ENCODE peak calls at places on chromosomes 12 and 14, in four cellular contexts. R is GM12878, A is SK-N-SH, X is H1. S is an unnamed sample.

GRCh38 chr12:67797316-67797741 is 148.8 kb downstream of the DYRK2 start:
- DNase-seq in R (no peak), A (no peak), X (no peak), S (no peak)

GRCh38 chr14:22866874-22867273 is 4.7 kb upstream of the LRP10 start:
- DNase-seq in R (no peak), A (no peak), X (no peak), S (no peak)

GRCh38 chr12:6318440-6318879 is 8.0 kb downstream of the PLEKHG6 start:
- DNase-seq in R (no peak), A (no peak), X (no peak), S (no peak)

GRCh38 chr12:94193623-94194022 is 45.2 kb downstream of the PLXNC1 start:
- DNase-seq in R (no peak), A (no peak), X (no peak), S (no peak)

GRCh38 chr12:14156606-14157005 is 175.2 kb upstream of the GRIN2B start:
- DNase-seq in R (no peak), A (no peak), X (no peak), S (no peak)

GRCh38 chr12:68406134-68406576 is 74.0 kb upstream of the MDM1 start:
- DNase-seq in R (no peak), A (peak), X (no peak), S (no peak)

GRCh38 chr14:64438181-64438839 is 27.0 kb upstream of the AKAP5 start:
- DNase-seq in R (no peak), A (no peak), X (no peak), S (no peak)

GRCh38 chr12:24798335-24798734 is 150.6 kb downstream of the BCAT1 start:
- DNase-seq in R (peak), A (no peak), X (no peak), S (no peak)

GRCh38 chr12:91183565-91183964 is 948 bp upstream of the DCN start:
- DNase-seq in R (no peak), A (no peak), X (no peak), S (no peak)

GRCh38 chr12:32400114-32400672 is 835 bp downstream of the FGD4 start:
- DNase-seq in R (no peak), A (peak), X (peak), S (peak)

GRCh38 chr12:132138941-132139871 is 4.9 kb downstream of the DDX51 start:
- DNase-seq in R (no peak), A (no peak), X (no peak), S (no peak)

GRCh38 chr12:40105265-40105514 is 691 bp downstream of the SLC2A13 start:
- DNase-seq in R (no peak), A (peak), X (no peak), S (no peak)

GRCh38 chr12:121465921-121466799 is 66.2 kb downstream of the RNF34 start:
- DNase-seq in R (no peak), A (peak), X (no peak), S (no peak)

GRCh38 chr12:131391399-131391798 is 319.5 kb upstream of the SFSWAP start:
- DNase-seq in R (no peak), A (no peak), X (no peak), S (no peak)

GRCh38 chr12:14394317-14395058 is 29.0 kb downstream of the ATF7IP start:
- DNase-seq in R (peak), A (peak), X (no peak), S (peak)

GRCh38 chr14:59707778-59708635 is 131.4 kb upstream of the CCDC175 start:
- DNase-seq in R (no peak), A (peak), X (no peak), S (no peak)

GRCh38 chr12:93819048-93819491 is 141.9 kb downstream of the CRADD start:
- DNase-seq in R (no peak), A (no peak), X (no peak), S (no peak)

GRCh38 chr12:22729431-22729830 is 104.5 kb downstream of the ETNK1 start:
- DNase-seq in R (no peak), A (no peak), X (no peak), S (no peak)

GRCh38 chr12:93007539-93007938 is 78.4 kb upstream of the EEA1 start:
- DNase-seq in R (no peak), A (no peak), X (no peak), S (no peak)

GRCh38 chr12:84624601-84625000 is 288.0 kb downstream of the SLC6A15 start:
- DNase-seq in R (no peak), A (no peak), X (no peak), S (no peak)

GRCh38 chr12:40959041-40959440 is 229.1 kb upstream of the PDZRN4 start:
- DNase-seq in R (no peak), A (no peak), X (no peak), S (no peak)

GRCh38 chr14:24274101-24274543 is 2.7 kb upstream of the RABGGTA start:
- DNase-seq in R (peak), A (no peak), X (no peak), S (peak)

GRCh38 chr14:99378782-99379214 is 101.9 kb downstream of the SETD3 start:
- DNase-seq in R (no peak), A (no peak), X (no peak), S (peak)

GRCh38 chr14:69980457-69981414 is 101.5 kb downstream of the SMOC1 start:
- DNase-seq in R (no peak), A (no peak), X (no peak), S (no peak)

GRCh38 chr12:11630046-11630706 is 19.3 kb upstream of the ETV6 start:
- DNase-seq in R (no peak), A (peak), X (no peak), S (no peak)

GRCh38 chr12:65200007-65200665 is 30.8 kb downstream of the LEMD3 start:
- DNase-seq in R (no peak), A (no peak), X (no peak), S (no peak)

GRCh38 chr14:53044486-53044885 is 93.6 kb upstream of the FERMT2 start:
- DNase-seq in R (no peak), A (no peak), X (no peak), S (no peak)

GRCh38 chr12:50985322-50985721 is 33.0 kb downstream of the HIGD1C start:
- DNase-seq in R (no peak), A (no peak), X (no peak), S (no peak)

GRCh38 chr14:39396448-39396847 is 35.8 kb downstream of the FBXO33 start:
- DNase-seq in R (no peak), A (no peak), X (no peak), S (no peak)

GRCh38 chr14:31969371-31969770 is 107.7 kb upstream of the ARHGAP5 start:
- DNase-seq in R (no peak), A (no peak), X (no peak), S (no peak)

GRCh38 chr14:58077621-58078020 is 74.4 kb downstream of the ARMH4 start:
- DNase-seq in R (no peak), A (no peak), X (no peak), S (no peak)

GRCh38 chr14:69701269-69701668 is 65.7 kb upstream of the SRSF5 start:
- DNase-seq in R (no peak), A (no peak), X (no peak), S (no peak)

GRCh38 chr12:83807906-83808305 is 1104.7 kb downstream of the SLC6A15 start:
- DNase-seq in R (no peak), A (no peak), X (no peak), S (no peak)

GRCh38 chr12:104220931-104221330 is 5.4 kb downstream of the TXNRD1 start:
- DNase-seq in R (no peak), A (no peak), X (no peak), S (no peak)

GRCh38 chr12:104219908-104220404 is 4.4 kb downstream of the TXNRD1 start:
- DNase-seq in R (no peak), A (peak), X (no peak), S (peak)

GRCh38 chr12:104219361-104219892 is 3.8 kb downstream of the TXNRD1 start:
- DNase-seq in R (no peak), A (peak), X (no peak), S (no peak)

GRCh38 chr12:104216461-104217058 is 981 bp downstream of the TXNRD1 start:
- DNase-seq in R (no peak), A (no peak), X (no peak), S (no peak)

GRCh38 chr12:104218935-104219334 is 3.4 kb downstream of the TXNRD1 start:
- DNase-seq in R (no peak), A (no peak), X (no peak), S (no peak)
- TF ChIP-seq NRF1 in R (no peak), A (no peak), X (no peak), S (no peak)

GRCh38 chr14:97713023-97713422 is 915.8 kb downstream of the VRK1 start:
- DNase-seq in R (no peak), A (no peak), X (no peak), S (no peak)
- TF ChIP-seq NRF1 in R (no peak), A (no peak), X (no peak), S (no peak)

GRCh38 chr14:54808326-54809161 is 94.1 kb downstream of the GCH1 start:
- DNase-seq in R (no peak), A (peak), X (no peak), S (no peak)

GRCh38 chr14:54812661-54813060 is 90.0 kb downstream of the GCH1 start:
- DNase-seq in R (no peak), A (no peak), X (no peak), S (no peak)

GRCh38 chr14:54807881-54808280 is 94.7 kb downstream of the GCH1 start:
- DNase-seq in R (no peak), A (no peak), X (no peak), S (no peak)

GRCh38 chr14:54807428-54807827 is 95.2 kb downstream of the GCH1 start:
- DNase-seq in R (no peak), A (no peak), X (no peak), S (no peak)

GRCh38 chr14:54809767-54810166 is 92.9 kb downstream of the GCH1 start:
- DNase-seq in R (no peak), A (no peak), X (no peak), S (no peak)
- TF ChIP-seq NRF1 in R (no peak), A (no peak), X (no peak), S (no peak)

DNA sequence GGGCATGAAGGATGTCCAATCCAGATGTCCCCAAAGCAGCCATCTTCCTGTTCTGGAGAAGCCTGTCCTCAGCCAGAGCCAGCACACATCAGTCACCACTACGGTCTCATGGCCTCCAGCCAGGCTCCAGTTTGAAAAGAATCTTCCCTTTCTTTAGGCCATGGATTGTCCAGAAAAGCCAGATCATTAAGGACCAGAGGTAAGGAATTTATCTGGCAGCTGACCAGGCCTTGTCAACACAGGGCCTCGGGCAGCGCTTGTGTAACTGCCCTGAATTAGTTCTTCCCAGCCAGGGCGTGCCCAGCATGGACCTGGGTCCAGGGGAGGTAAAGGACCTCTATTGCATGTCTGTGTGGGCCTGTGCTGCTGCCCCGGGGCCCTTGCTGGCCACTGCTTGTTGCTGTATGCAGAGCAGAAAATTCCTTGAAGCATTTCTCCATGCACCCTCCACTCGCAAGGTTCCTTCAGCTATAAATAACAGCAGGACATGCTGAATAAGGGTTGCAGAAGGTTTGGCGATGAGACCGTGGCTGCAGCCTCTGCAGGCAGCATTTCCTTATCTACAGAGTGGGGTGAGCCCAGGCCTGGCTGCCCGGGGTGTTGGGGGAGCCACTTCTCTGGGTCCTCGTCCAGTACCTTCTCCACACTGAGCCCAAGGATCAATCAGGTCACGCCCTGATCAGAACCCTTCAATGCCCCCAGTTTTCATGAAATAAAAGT is 21.7 kb upstream of the VPS37B start:
- DNase-seq in R (no peak), A (no peak), X (no peak), S (no peak)
- TF ChIP-seq NRF1 in R (no peak), A (no peak), X (no peak), S (no peak)

DNA sequence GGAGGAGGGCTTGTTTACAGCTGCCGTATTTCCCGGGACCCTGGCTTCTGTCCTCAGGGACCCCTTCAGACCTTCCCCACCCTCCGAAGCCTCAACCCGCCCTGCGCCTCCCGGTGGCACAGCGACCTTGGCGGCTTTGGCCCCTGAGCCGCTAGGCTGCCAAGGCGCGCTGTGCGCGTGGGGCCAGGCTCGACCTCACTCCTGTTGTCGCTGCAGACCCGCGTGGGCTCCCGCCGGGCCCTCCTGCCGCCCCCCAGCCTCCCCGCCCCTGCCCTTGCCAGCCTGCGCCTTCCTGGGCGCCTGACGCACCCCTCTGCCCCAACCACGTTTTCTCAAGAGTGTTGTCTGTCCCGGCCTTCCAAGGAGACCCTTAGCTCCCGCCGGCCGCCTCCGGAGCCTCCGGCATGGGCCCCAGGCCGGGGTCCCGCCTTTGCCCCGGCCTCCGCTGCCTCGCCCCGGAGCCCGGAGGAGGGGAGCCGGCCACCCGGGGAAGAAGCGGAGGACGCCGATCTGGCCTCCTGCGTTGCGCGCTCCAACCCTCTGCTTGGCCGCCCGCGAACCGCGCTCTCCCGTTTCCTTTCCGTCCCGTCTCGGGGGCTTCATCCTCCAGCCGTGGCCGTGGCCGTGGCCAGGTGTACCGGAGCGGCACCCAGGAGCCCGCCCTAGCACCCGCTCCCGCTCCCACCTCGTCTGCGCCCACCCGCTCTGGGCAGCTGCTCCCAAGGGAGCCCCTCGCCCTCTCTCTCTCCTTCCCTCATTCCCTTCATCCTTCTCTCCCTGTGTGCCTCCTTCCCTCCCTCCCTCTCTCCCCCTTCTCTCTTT is 19.9 kb downstream of the PPP2R5C start:
- DNase-seq in R (no peak), A (peak), X (no peak), S (no peak)
- TF ChIP-seq NRF1 in R (no peak), A (no peak), X (no peak), S (no peak)

DNA sequence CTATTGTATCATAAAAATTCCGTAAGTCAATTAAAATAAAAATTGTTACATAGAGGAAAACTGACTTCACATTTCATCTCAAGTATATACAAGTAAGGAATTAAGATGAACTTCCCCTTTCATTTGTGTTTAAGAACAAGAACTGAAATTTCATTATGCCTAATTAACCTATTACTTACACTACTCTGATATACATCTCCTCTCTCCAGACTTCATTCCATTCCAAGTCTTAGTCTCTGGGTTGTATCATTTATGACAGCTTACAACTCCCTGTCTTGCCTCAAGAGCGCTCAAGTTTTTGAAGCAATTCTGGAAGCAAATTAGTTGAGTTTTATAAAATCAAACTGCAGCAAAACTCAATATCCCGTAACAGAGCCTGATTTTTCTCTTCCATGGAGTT is 25.3 kb downstream of the PAWR start:
- DNase-seq in R (no peak), A (no peak), X (no peak), S (no peak)
- TF ChIP-seq NRF1 in R (no peak), A (no peak), X (no peak), S (no peak)

GRCh38 chr12:111319600-111320232 is 49.2 kb downstream of the PHETA1 start:
- DNase-seq in R (no peak), A (no peak), X (no peak), S (no peak)

GRCh38 chr12:111320233-111321050 is 48.5 kb downstream of the PHETA1 start:
- DNase-seq in R (no peak), A (no peak), X (no peak), S (no peak)

GRCh38 chr12:111318450-111318849 is 50.4 kb downstream of the PHETA1 start:
- DNase-seq in R (no peak), A (no peak), X (no peak), S (no peak)

GRCh38 chr12:111321317-111321716 is 47.6 kb downstream of the PHETA1 start:
- DNase-seq in R (no peak), A (no peak), X (no peak), S (no peak)

GRCh38 chr12:111322336-111323250 is 46.3 kb downstream of the PHETA1 start:
- DNase-seq in R (no peak), A (no peak), X (no peak), S (no peak)
- TF ChIP-seq NRF1 in R (no peak), A (no peak), X (no peak), S (no peak)